ENCODE peak calls at places on chromosome 3, in nine cellular contexts. One of them, this sample, is unnamed.

GRCh38 chr3:175914785-175915184 is 1055.7 kb downstream of the NAALADL2 start:
- DNase-seq in HS-5: no peak
- DNase-seq in left cardiac atrium: no peak
- DNase-seq in AG08396: no peak
- DNase-seq in neural progenitor cell: no peak
- DNase-seq in Daoy: no peak
- DNase-seq in NCI-H345: no peak
- DNase-seq in NCI-H1092: no peak
- DNase-seq in substantia nigra: no peak
- DNase-seq in this sample: no peak

GRCh38 chr3:48013288-48013980 is 2.8 kb downstream of the MAP4 start:
- DNase-seq in AG08396: peak
- DNase-seq in NCI-H1092: no peak
- DNase-seq in left cardiac atrium: peak
- DNase-seq in substantia nigra: no peak
- DNase-seq in NCI-H345: no peak
- DNase-seq in HS-5: peak
- DNase-seq in neural progenitor cell: peak
- DNase-seq in Daoy: peak
- DNase-seq in this sample: no peak

GRCh38 chr3:146166450-146167222 is 5.7 kb upstream of the PLOD2 start:
- DNase-seq in AG08396: no peak
- DNase-seq in left cardiac atrium: no peak
- DNase-seq in substantia nigra: no peak
- DNase-seq in Daoy: peak
- DNase-seq in NCI-H1092: no peak
- DNase-seq in NCI-H345: no peak
- DNase-seq in HS-5: peak
- DNase-seq in neural progenitor cell: no peak
- DNase-seq in this sample: no peak

GRCh38 chr3:78204977-78205376 is 1165.1 kb downstream of the ROBO2 start:
- DNase-seq in neural progenitor cell: peak
- DNase-seq in HS-5: peak
- DNase-seq in Daoy: no peak
- DNase-seq in NCI-H1092: no peak
- DNase-seq in AG08396: peak
- DNase-seq in NCI-H345: peak
- DNase-seq in left cardiac atrium: no peak
- DNase-seq in substantia nigra: no peak
- DNase-seq in this sample: no peak

GRCh38 chr3:179973024-179973423 is 63.7 kb downstream of the PEX5L start:
- DNase-seq in neural progenitor cell: no peak
- DNase-seq in AG08396: no peak
- DNase-seq in NCI-H345: no peak
- DNase-seq in left cardiac atrium: no peak
- DNase-seq in Daoy: no peak
- DNase-seq in substantia nigra: no peak
- DNase-seq in HS-5: no peak
- DNase-seq in NCI-H1092: no peak
- DNase-seq in this sample: no peak

GRCh38 chr3:53694051-53694450 is 152.2 kb downstream of the CHDH start:
- DNase-seq in NCI-H345: no peak
- DNase-seq in left cardiac atrium: no peak
- DNase-seq in NCI-H1092: no peak
- DNase-seq in Daoy: no peak
- DNase-seq in neural progenitor cell: no peak
- DNase-seq in AG08396: no peak
- DNase-seq in HS-5: no peak
- DNase-seq in substantia nigra: no peak
- DNase-seq in this sample: no peak

GRCh38 chr3:14511623-14511965 is 28.5 kb downstream of the GRIP2 start:
- DNase-seq in HS-5: no peak
- DNase-seq in AG08396: no peak
- DNase-seq in Daoy: no peak
- DNase-seq in substantia nigra: no peak
- DNase-seq in neural progenitor cell: no peak
- DNase-seq in left cardiac atrium: no peak
- DNase-seq in NCI-H1092: peak
- DNase-seq in NCI-H345: peak
- DNase-seq in this sample: no peak

GRCh38 chr3:107117922-107118576 is 259.2 kb upstream of the CCDC54 start:
- DNase-seq in NCI-H1092: peak
- DNase-seq in Daoy: peak
- DNase-seq in neural progenitor cell: peak
- DNase-seq in NCI-H345: no peak
- DNase-seq in left cardiac atrium: peak
- DNase-seq in substantia nigra: peak
- DNase-seq in HS-5: peak
- DNase-seq in AG08396: peak
- DNase-seq in this sample: no peak

GRCh38 chr3:107103786-107104185 is 273.5 kb upstream of the CCDC54 start:
- DNase-seq in neural progenitor cell: no peak
- DNase-seq in Daoy: no peak
- DNase-seq in substantia nigra: no peak
- DNase-seq in NCI-H1092: no peak
- DNase-seq in NCI-H345: no peak
- DNase-seq in HS-5: no peak
- DNase-seq in AG08396: no peak
- DNase-seq in left cardiac atrium: no peak
- DNase-seq in this sample: no peak

GRCh38 chr3:136802481-136802996 is 16.4 kb upstream of the SLC35G2 start:
- DNase-seq in Daoy: peak
- DNase-seq in left cardiac atrium: no peak
- DNase-seq in HS-5: no peak
- DNase-seq in neural progenitor cell: no peak
- DNase-seq in AG08396: no peak
- DNase-seq in substantia nigra: no peak
- DNase-seq in NCI-H345: peak
- DNase-seq in NCI-H1092: no peak
- DNase-seq in this sample: no peak

GRCh38 chr3:122484985-122485384 is 29.8 kb downstream of the KPNA1 start:
- DNase-seq in left cardiac atrium: no peak
- DNase-seq in NCI-H345: no peak
- DNase-seq in AG08396: no peak
- DNase-seq in NCI-H1092: no peak
- DNase-seq in Daoy: peak
- DNase-seq in neural progenitor cell: no peak
- DNase-seq in HS-5: no peak
- DNase-seq in substantia nigra: no peak
- DNase-seq in this sample: no peak

GRCh38 chr3:167814441-167814951 is 79.0 kb downstream of the SERPINI1 start:
- DNase-seq in Daoy: no peak
- DNase-seq in left cardiac atrium: peak
- DNase-seq in NCI-H1092: peak
- DNase-seq in HS-5: no peak
- DNase-seq in NCI-H345: peak
- DNase-seq in substantia nigra: peak
- DNase-seq in AG08396: peak
- DNase-seq in neural progenitor cell: no peak
- DNase-seq in this sample: peak

GRCh38 chr3:194482196-194482593 is 4.6 kb downstream of the ATP13A3 start:
- DNase-seq in substantia nigra: no peak
- DNase-seq in left cardiac atrium: no peak
- DNase-seq in NCI-H1092: no peak
- DNase-seq in AG08396: no peak
- DNase-seq in neural progenitor cell: no peak
- DNase-seq in HS-5: no peak
- DNase-seq in Daoy: peak
- DNase-seq in NCI-H345: no peak
- DNase-seq in this sample: no peak

GRCh38 chr3:46845860-46846623 is 17.2 kb downstream of the MYL3 start:
- DNase-seq in AG08396: peak
- DNase-seq in left cardiac atrium: peak
- DNase-seq in HS-5: peak
- DNase-seq in neural progenitor cell: peak
- DNase-seq in Daoy: peak
- DNase-seq in NCI-H345: peak
- DNase-seq in NCI-H1092: peak
- DNase-seq in substantia nigra: peak
- DNase-seq in this sample: peak

GRCh38 chr3:158685151-158685550 is 12.7 kb upstream of the LXN start:
- DNase-seq in substantia nigra: no peak
- DNase-seq in NCI-H1092: no peak
- DNase-seq in neural progenitor cell: no peak
- DNase-seq in left cardiac atrium: no peak
- DNase-seq in NCI-H345: no peak
- DNase-seq in HS-5: no peak
- DNase-seq in Daoy: no peak
- DNase-seq in AG08396: no peak
- DNase-seq in this sample: no peak

GRCh38 chr3:123412811-123413588 is 35.9 kb downstream of the ADCY5 start:
- DNase-seq in AG08396: no peak
- DNase-seq in HS-5: no peak
- DNase-seq in substantia nigra: no peak
- DNase-seq in left cardiac atrium: peak
- DNase-seq in Daoy: no peak
- DNase-seq in NCI-H1092: no peak
- DNase-seq in NCI-H345: no peak
- DNase-seq in neural progenitor cell: no peak
- DNase-seq in this sample: peak

GRCh38 chr3:184656991-184657669 is 54.7 kb downstream of the MAGEF1 start:
- DNase-seq in NCI-H1092: no peak
- DNase-seq in neural progenitor cell: no peak
- DNase-seq in substantia nigra: no peak
- DNase-seq in NCI-H345: peak
- DNase-seq in HS-5: no peak
- DNase-seq in left cardiac atrium: no peak
- DNase-seq in Daoy: peak
- DNase-seq in AG08396: no peak
- DNase-seq in this sample: no peak

GRCh38 chr3:186534113-186534669 is 10.0 kb downstream of the CRYGS start:
- DNase-seq in AG08396: no peak
- DNase-seq in NCI-H345: no peak
- DNase-seq in neural progenitor cell: no peak
- DNase-seq in HS-5: no peak
- DNase-seq in substantia nigra: no peak
- DNase-seq in left cardiac atrium: no peak
- DNase-seq in NCI-H1092: no peak
- DNase-seq in Daoy: no peak
- DNase-seq in this sample: no peak

GRCh38 chr3:37686225-37686624 is 175.5 kb upstream of the CTDSPL start:
- DNase-seq in NCI-H345: no peak
- DNase-seq in substantia nigra: no peak
- DNase-seq in NCI-H1092: no peak
- DNase-seq in HS-5: no peak
- DNase-seq in Daoy: no peak
- DNase-seq in left cardiac atrium: no peak
- DNase-seq in AG08396: no peak
- DNase-seq in neural progenitor cell: peak
- DNase-seq in this sample: no peak

GRCh38 chr3:12994357-12994606 is 78.9 kb downstream of the IQSEC1 start:
- DNase-seq in substantia nigra: peak
- DNase-seq in AG08396: no peak
- DNase-seq in neural progenitor cell: peak
- DNase-seq in HS-5: no peak
- DNase-seq in left cardiac atrium: peak
- DNase-seq in Daoy: no peak
- DNase-seq in NCI-H1092: no peak
- DNase-seq in NCI-H345: no peak
- DNase-seq in this sample: peak

GRCh38 chr3:72018339-72018984 is 233.5 kb upstream of the PROK2 start:
- DNase-seq in neural progenitor cell: peak
- DNase-seq in substantia nigra: no peak
- DNase-seq in Daoy: peak
- DNase-seq in HS-5: no peak
- DNase-seq in AG08396: no peak
- DNase-seq in NCI-H345: no peak
- DNase-seq in left cardiac atrium: no peak
- DNase-seq in NCI-H1092: no peak
- DNase-seq in this sample: no peak

GRCh38 chr3:8649757-8650156 is 5.2 kb upstream of the SSUH2 start:
- DNase-seq in substantia nigra: no peak
- DNase-seq in NCI-H345: no peak
- DNase-seq in AG08396: no peak
- DNase-seq in NCI-H1092: no peak
- DNase-seq in HS-5: no peak
- DNase-seq in left cardiac atrium: no peak
- DNase-seq in Daoy: no peak
- DNase-seq in neural progenitor cell: no peak
- DNase-seq in this sample: no peak

GRCh38 chr3:138434276-138434874 is at the start of gene ESYT3:
- DNase-seq in left cardiac atrium: peak
- DNase-seq in AG08396: peak
- DNase-seq in HS-5: no peak
- DNase-seq in substantia nigra: peak
- DNase-seq in NCI-H1092: peak
- DNase-seq in NCI-H345: peak
- DNase-seq in Daoy: peak
- DNase-seq in neural progenitor cell: peak
- DNase-seq in this sample: peak

GRCh38 chr3:99730870-99731269 is 86.8 kb upstream of the CMSS1 start:
- DNase-seq in HS-5: no peak
- DNase-seq in AG08396: no peak
- DNase-seq in Daoy: no peak
- DNase-seq in NCI-H1092: no peak
- DNase-seq in substantia nigra: no peak
- DNase-seq in NCI-H345: no peak
- DNase-seq in left cardiac atrium: no peak
- DNase-seq in neural progenitor cell: no peak
- DNase-seq in this sample: no peak

GRCh38 chr3:107676469-107677309 is 153.9 kb downstream of the BBX start:
- DNase-seq in substantia nigra: no peak
- DNase-seq in AG08396: no peak
- DNase-seq in left cardiac atrium: no peak
- DNase-seq in NCI-H345: peak
- DNase-seq in HS-5: no peak
- DNase-seq in neural progenitor cell: peak
- DNase-seq in NCI-H1092: no peak
- DNase-seq in Daoy: no peak
- DNase-seq in this sample: no peak

GRCh38 chr3:168040624-168041208 is 55.0 kb downstream of the GOLIM4 start:
- DNase-seq in Daoy: peak
- DNase-seq in HS-5: no peak
- DNase-seq in NCI-H1092: peak
- DNase-seq in NCI-H345: peak
- DNase-seq in neural progenitor cell: peak
- DNase-seq in substantia nigra: no peak
- DNase-seq in AG08396: peak
- DNase-seq in left cardiac atrium: no peak
- DNase-seq in this sample: no peak

GRCh38 chr3:185630182-185630622 is 44.1 kb downstream of the SENP2 start:
- DNase-seq in HS-5: no peak
- DNase-seq in neural progenitor cell: no peak
- DNase-seq in AG08396: peak
- DNase-seq in substantia nigra: no peak
- DNase-seq in NCI-H345: no peak
- DNase-seq in NCI-H1092: no peak
- DNase-seq in left cardiac atrium: peak
- DNase-seq in Daoy: peak
- DNase-seq in this sample: no peak

GRCh38 chr3:103112273-103112672 is 677.5 kb downstream of the ZPLD1 start:
- DNase-seq in NCI-H345: no peak
- DNase-seq in neural progenitor cell: no peak
- DNase-seq in NCI-H1092: no peak
- DNase-seq in substantia nigra: no peak
- DNase-seq in left cardiac atrium: no peak
- DNase-seq in Daoy: no peak
- DNase-seq in HS-5: no peak
- DNase-seq in AG08396: no peak
- DNase-seq in this sample: no peak

GRCh38 chr3:9192238-9192637 is 57.2 kb downstream of the SRGAP3 start:
- DNase-seq in Daoy: no peak
- DNase-seq in AG08396: no peak
- DNase-seq in NCI-H1092: no peak
- DNase-seq in NCI-H345: no peak
- DNase-seq in neural progenitor cell: no peak
- DNase-seq in left cardiac atrium: no peak
- DNase-seq in HS-5: no peak
- DNase-seq in substantia nigra: no peak
- DNase-seq in this sample: no peak

GRCh38 chr3:31981206-31982181 is at the start of the genes OSBPL10 and ZNF860:
- DNase-seq in HS-5: no peak
- DNase-seq in NCI-H345: peak
- DNase-seq in AG08396: peak
- DNase-seq in substantia nigra: peak
- DNase-seq in left cardiac atrium: peak
- DNase-seq in NCI-H1092: no peak
- DNase-seq in neural progenitor cell: peak
- DNase-seq in Daoy: peak
- DNase-seq in this sample: peak

GRCh38 chr3:172658344-172659245 is 52.3 kb downstream of the NCEH1 start:
- DNase-seq in substantia nigra: no peak
- DNase-seq in HS-5: peak
- DNase-seq in left cardiac atrium: no peak
- DNase-seq in NCI-H1092: no peak
- DNase-seq in NCI-H345: no peak
- DNase-seq in neural progenitor cell: no peak
- DNase-seq in Daoy: peak
- DNase-seq in AG08396: peak
- DNase-seq in this sample: no peak